ENCODE peak calls at places on chromosomes 2 and 18, in five cellular contexts. R, P, K, G and B are unnamed samples.
A peak's percentile ranks its signal among the peaks of the same experiment; 100 is the strongest.

GRCh38 chr2:146952691-146953090 is 892.1 kb upstream of the ACVR2A start:
- DNase-seq in R (no peak), P (no peak), K (no peak), G (no peak), B (no peak)

GRCh38 chr18:13386891-13387801 is 168.6 kb downstream of the LDLRAD4 start:
- DNase-seq in R (no peak), P (no peak), K (no peak), G (no peak), B (no peak)

GRCh38 chr2:28691774-28692281 is 59.8 kb upstream of the PPP1CB start:
- DNase-seq in R (no peak), P (no peak), K (peak; percentile 92), G (no peak), B (peak; percentile 49)

GRCh38 chr2:46273225-46273863 is 23.9 kb upstream of the EPAS1 start:
- DNase-seq in R (no peak), P (no peak), K (no peak), G (no peak), B (no peak)

GRCh38 chr2:48829569-48829968 is 74.0 kb upstream of the LHCGR start:
- DNase-seq in R (no peak), P (no peak), K (no peak), G (no peak), B (no peak)

GRCh38 chr2:189261431-189261841 is 81.9 kb upstream of the COL5A2 start:
- DNase-seq in R (no peak), P (no peak), K (no peak), G (no peak), B (no peak)

GRCh38 chr2:224513991-224514390 is 71.2 kb downstream of the CUL3 start:
- DNase-seq in R (no peak), P (no peak), K (no peak), G (no peak), B (no peak)

GRCh38 chr2:201130524-201131186 is 14.7 kb downstream of the CFLAR start:
- DNase-seq in R (no peak), P (no peak), K (no peak), G (peak; percentile 39), B (peak; percentile 49)

GRCh38 chr2:239499989-239500914 is 99.4 kb upstream of the HDAC4 start:
- DNase-seq in R (no peak), P (no peak), K (no peak), G (no peak), B (no peak)

GRCh38 chr2:226837334-226837733 is 1.5 kb downstream of the RHBDD1 start:
- DNase-seq in R (no peak), P (no peak), K (no peak), G (no peak), B (no peak)

GRCh38 chr2:39875182-39875913 is 96.3 kb upstream of the THUMPD2 start:
- DNase-seq in R (peak; percentile 33), P (no peak), K (no peak), G (no peak), B (no peak)

GRCh38 chr18:43692291-43692690 is 415.0 kb upstream of the SYT4 start:
- DNase-seq in R (no peak), P (no peak), K (no peak), G (no peak), B (peak; percentile 14)

GRCh38 chr2:65431417-65432226 is 777 bp downstream of the SPRED2 start:
- DNase-seq in R (no peak), P (no peak), K (peak; percentile 37), G (peak; percentile 41), B (peak; percentile 72)

GRCh38 chr2:235921508-235922260 is 246.5 kb downstream of the GBX2 start:
- DNase-seq in R (no peak), P (no peak), K (peak; percentile 89), G (no peak), B (no peak)

GRCh38 chr2:144131042-144131441 is 388.9 kb downstream of the ZEB2 start:
- DNase-seq in R (no peak), P (no peak), K (no peak), G (no peak), B (no peak)

GRCh38 chr2:204051476-204051875 is 114.9 kb downstream of the ICOS start:
- DNase-seq in R (peak; percentile 18), P (no peak), K (no peak), G (peak; percentile 9), B (peak; percentile 77)

GRCh38 chr2:235511187-235511661 is 17.4 kb downstream of the AGAP1 start:
- DNase-seq in R (peak; percentile 87), P (no peak), K (peak; percentile 48), G (no peak), B (no peak)

GRCh38 chr18:36828157-36828629 is 609 bp downstream of the TPGS2 start:
- DNase-seq in R (no peak), P (no peak), K (peak; percentile 16), G (no peak), B (peak; percentile 70)

GRCh38 chr2:239122711-239123110 is 274.8 kb downstream of the TWIST2 start:
- DNase-seq in R (no peak), P (no peak), K (no peak), G (no peak), B (no peak)

GRCh38 chr2:36507408-36507812 is 90.6 kb downstream of the FEZ2 start:
- DNase-seq in R (peak; percentile 60), P (no peak), K (peak; percentile 79), G (peak; percentile 49), B (peak; percentile 94)

GRCh38 chr2:12533337-12533736 is 183.4 kb upstream of the TRIB2 start:
- DNase-seq in R (no peak), P (no peak), K (no peak), G (no peak), B (no peak)

DNA sequence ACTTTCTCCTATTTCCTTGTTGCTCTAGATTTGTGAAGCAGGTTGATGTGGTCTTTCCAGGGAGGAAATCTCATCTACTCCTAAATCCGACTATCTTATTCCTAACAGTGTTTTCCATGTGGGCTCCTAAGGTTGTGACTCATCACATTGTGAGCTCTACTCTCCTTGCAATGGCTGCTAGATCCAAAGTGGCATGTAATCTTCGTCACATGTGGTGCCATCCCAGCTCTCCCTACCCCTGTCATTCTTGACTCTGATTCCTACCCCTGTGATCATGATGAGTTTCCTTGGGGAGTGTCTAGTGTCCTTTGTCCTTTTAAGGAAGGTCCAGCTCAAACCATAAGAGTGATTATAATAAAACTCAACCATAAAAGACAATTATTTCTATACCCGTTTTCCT is 47.3 kb upstream of the GULP1 start:
- DNase-seq in R (peak; percentile 4), P (no peak), K (no peak), G (no peak), B (no peak)
- TF ChIP-seq REST in R (no peak), P (no peak), K (no peak), G (no peak), B (no peak)

GRCh38 chr2:206515580-206515979 is 72.2 kb downstream of the ADAM23 start:
- DNase-seq in R (no peak), P (no peak), K (no peak), G (no peak), B (no peak)
- TF ChIP-seq JUNB in R (no peak), P (no peak), K (no peak), G (no peak), B (no peak)

GRCh38 chr2:88755836-88756235 is 64.4 kb downstream of the RPIA start:
- DNase-seq in R (no peak), P (no peak), K (no peak), G (no peak), B (peak; percentile 12)

GRCh38 chr2:88751770-88752169 is 60.3 kb downstream of the RPIA start:
- DNase-seq in R (no peak), P (no peak), K (no peak), G (no peak), B (no peak)

GRCh38 chr2:88757025-88757424 is 65.6 kb downstream of the RPIA start:
- DNase-seq in R (no peak), P (no peak), K (no peak), G (no peak), B (no peak)

GRCh38 chr2:88754585-88755305 is 63.3 kb downstream of the RPIA start:
- DNase-seq in R (no peak), P (no peak), K (no peak), G (no peak), B (no peak)

DNA sequence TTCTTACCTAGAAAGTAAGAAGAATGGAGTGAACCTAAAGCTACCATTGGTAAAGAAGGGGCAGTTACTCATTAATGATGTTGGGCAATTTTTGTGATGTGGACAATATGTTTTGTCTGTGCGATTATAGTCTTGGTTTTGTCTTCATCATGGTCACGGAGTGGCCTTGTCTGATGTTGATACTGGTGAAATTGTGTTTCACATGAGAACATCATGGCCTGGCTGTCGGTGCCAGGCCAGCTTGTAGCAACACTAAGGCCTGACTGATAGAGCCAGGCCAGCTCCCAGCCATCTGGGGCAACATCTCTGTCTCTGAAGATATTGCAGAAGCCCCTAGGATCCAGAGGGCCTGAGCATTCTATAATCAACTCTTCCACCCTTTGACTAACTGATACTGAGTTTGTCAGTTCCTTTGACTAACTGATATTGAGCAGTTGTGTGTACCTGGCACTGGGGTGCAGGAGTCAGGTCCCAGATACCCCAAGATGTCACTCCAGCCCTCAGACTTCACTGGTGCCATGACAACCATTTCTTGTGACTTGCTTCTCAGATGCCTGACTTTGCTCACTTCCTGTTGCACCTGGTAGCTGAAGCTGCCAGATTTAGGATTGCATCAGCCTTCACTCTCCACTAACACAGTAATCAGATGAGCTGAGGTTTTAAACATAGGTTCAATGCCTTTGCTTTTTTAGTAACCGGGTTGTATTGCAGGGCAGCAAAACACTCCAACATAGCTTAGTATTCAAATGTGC is 62.5 kb downstream of the RPIA start:
- DNase-seq in R (no peak), P (peak; percentile 41), K (no peak), G (no peak), B (peak; percentile 24)
- TF ChIP-seq REST in R (no peak), P (no peak), K (no peak), G (no peak), B (no peak)

DNA sequence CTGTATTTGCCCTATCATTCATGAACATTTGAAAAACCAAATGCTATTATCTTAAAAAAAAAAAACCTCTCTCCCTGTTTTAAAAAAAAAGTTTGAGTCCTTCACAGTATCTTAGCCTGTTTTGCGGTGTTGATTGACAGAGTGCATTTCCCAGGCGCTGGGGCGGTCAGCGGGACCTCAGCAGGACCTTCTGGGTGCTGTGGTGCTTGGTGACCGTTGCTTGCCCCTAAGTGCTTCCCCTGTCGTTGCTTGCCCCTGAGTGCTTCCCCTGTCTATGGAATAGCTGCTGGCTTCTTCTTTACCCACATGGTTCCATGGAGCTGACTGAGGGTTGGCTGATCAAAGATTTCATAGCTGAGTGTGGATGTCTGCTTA is 12.1 kb downstream of the ATP6V1C2 start:
- DNase-seq in R (no peak), P (no peak), K (no peak), G (no peak), B (no peak)
- TF ChIP-seq JUNB in R (no peak), P (no peak), K (no peak), G (no peak), B (no peak)